ENCODE peak calls at places on chromosomes 6 and 20, in eight cellular contexts. One of them, this sample, is unnamed.

GRCh38 chr20:58642465-58642864 is 8.6 kb upstream of the STX16 start:
- DNase-seq in NT2/D1: no peak
- DNase-seq in tibial nerve: no peak
- DNase-seq in adrenal gland: no peak
- DNase-seq in heart left ventricle: no peak
- DNase-seq in suprapubic skin: peak; percentile 34
- DNase-seq in CD4-positive, CD25-positive, alpha-beta regulatory T cell: no peak
- DNase-seq in colonic mucosa: no peak
- DNase-seq in this sample: no peak

GRCh38 chr6:50276771-50277261 is 227.1 kb upstream of the DEFB112 start:
- DNase-seq in NT2/D1: no peak
- DNase-seq in tibial nerve: no peak
- DNase-seq in adrenal gland: no peak
- DNase-seq in heart left ventricle: no peak
- DNase-seq in suprapubic skin: no peak
- DNase-seq in CD4-positive, CD25-positive, alpha-beta regulatory T cell: no peak
- DNase-seq in colonic mucosa: no peak
- DNase-seq in this sample: no peak

GRCh38 chr6:169370666-169371343 is 117.2 kb upstream of the THBS2 start:
- DNase-seq in NT2/D1: no peak
- DNase-seq in tibial nerve: no peak
- DNase-seq in adrenal gland: no peak
- DNase-seq in heart left ventricle: no peak
- DNase-seq in suprapubic skin: no peak
- DNase-seq in CD4-positive, CD25-positive, alpha-beta regulatory T cell: no peak
- DNase-seq in colonic mucosa: no peak
- DNase-seq in this sample: no peak

GRCh38 chr20:33648396-33649004 is 13.6 kb upstream of the C20orf144 start:
- DNase-seq in NT2/D1: no peak
- DNase-seq in tibial nerve: no peak
- DNase-seq in adrenal gland: no peak
- DNase-seq in heart left ventricle: no peak
- DNase-seq in suprapubic skin: peak; percentile 76
- DNase-seq in CD4-positive, CD25-positive, alpha-beta regulatory T cell: no peak
- DNase-seq in colonic mucosa: no peak
- DNase-seq in this sample: no peak

GRCh38 chr6:31887608-31888007 is 8.8 kb upstream of the SLC44A4 start:
- DNase-seq in NT2/D1: no peak
- DNase-seq in tibial nerve: no peak
- DNase-seq in adrenal gland: no peak
- DNase-seq in heart left ventricle: no peak
- DNase-seq in suprapubic skin: no peak
- DNase-seq in CD4-positive, CD25-positive, alpha-beta regulatory T cell: no peak
- DNase-seq in colonic mucosa: no peak
- DNase-seq in this sample: no peak

GRCh38 chr20:33209789-33210188 is 7.4 kb upstream of the BPIFA3 start:
- DNase-seq in NT2/D1: peak; percentile 51
- DNase-seq in tibial nerve: peak; percentile 14
- DNase-seq in adrenal gland: peak; percentile 79
- DNase-seq in heart left ventricle: peak; percentile 64
- DNase-seq in suprapubic skin: no peak
- DNase-seq in CD4-positive, CD25-positive, alpha-beta regulatory T cell: peak; percentile 20
- DNase-seq in colonic mucosa: peak; percentile 72
- DNase-seq in this sample: peak; percentile 60

GRCh38 chr6:39901670-39902069 is 32.6 kb downstream of the MOCS1 start:
- DNase-seq in NT2/D1: no peak
- DNase-seq in tibial nerve: no peak
- DNase-seq in adrenal gland: no peak
- DNase-seq in heart left ventricle: no peak
- DNase-seq in suprapubic skin: peak; percentile 59
- DNase-seq in CD4-positive, CD25-positive, alpha-beta regulatory T cell: no peak
- DNase-seq in colonic mucosa: no peak
- DNase-seq in this sample: no peak

GRCh38 chr6:45478235-45478634 is 100.5 kb upstream of the SUPT3H start:
- DNase-seq in NT2/D1: no peak
- DNase-seq in tibial nerve: no peak
- DNase-seq in adrenal gland: no peak
- DNase-seq in heart left ventricle: no peak
- DNase-seq in suprapubic skin: no peak
- DNase-seq in CD4-positive, CD25-positive, alpha-beta regulatory T cell: peak; percentile 49
- DNase-seq in colonic mucosa: no peak
- DNase-seq in this sample: no peak

GRCh38 chr20:35561671-35562070 is 19.8 kb downstream of the ERGIC3 start:
- DNase-seq in NT2/D1: no peak
- DNase-seq in tibial nerve: no peak
- DNase-seq in adrenal gland: no peak
- DNase-seq in heart left ventricle: no peak
- DNase-seq in suprapubic skin: no peak
- DNase-seq in CD4-positive, CD25-positive, alpha-beta regulatory T cell: no peak
- DNase-seq in colonic mucosa: no peak
- DNase-seq in this sample: no peak

GRCh38 chr6:105022416-105022815 is 65.5 kb downstream of the LIN28B start:
- DNase-seq in NT2/D1: no peak
- DNase-seq in tibial nerve: no peak
- DNase-seq in adrenal gland: no peak
- DNase-seq in heart left ventricle: no peak
- DNase-seq in suprapubic skin: no peak
- DNase-seq in CD4-positive, CD25-positive, alpha-beta regulatory T cell: no peak
- DNase-seq in colonic mucosa: no peak
- DNase-seq in this sample: no peak

GRCh38 chr6:129672883-129673631 is 36.9 kb downstream of the ARHGAP18 start:
- DNase-seq in NT2/D1: no peak
- DNase-seq in tibial nerve: no peak
- DNase-seq in adrenal gland: no peak
- DNase-seq in heart left ventricle: no peak
- DNase-seq in suprapubic skin: no peak
- DNase-seq in CD4-positive, CD25-positive, alpha-beta regulatory T cell: peak; percentile 82
- DNase-seq in colonic mucosa: no peak
- DNase-seq in this sample: no peak

GRCh38 chr6:43368517-43369160 is 808 bp downstream of the ZNF318 start:
- DNase-seq in NT2/D1: no peak
- DNase-seq in tibial nerve: no peak
- DNase-seq in adrenal gland: peak; percentile 55
- DNase-seq in heart left ventricle: peak; percentile 62
- DNase-seq in suprapubic skin: no peak
- DNase-seq in CD4-positive, CD25-positive, alpha-beta regulatory T cell: peak; percentile 14
- DNase-seq in colonic mucosa: peak; percentile 49
- DNase-seq in this sample: peak; percentile 63

DNA sequence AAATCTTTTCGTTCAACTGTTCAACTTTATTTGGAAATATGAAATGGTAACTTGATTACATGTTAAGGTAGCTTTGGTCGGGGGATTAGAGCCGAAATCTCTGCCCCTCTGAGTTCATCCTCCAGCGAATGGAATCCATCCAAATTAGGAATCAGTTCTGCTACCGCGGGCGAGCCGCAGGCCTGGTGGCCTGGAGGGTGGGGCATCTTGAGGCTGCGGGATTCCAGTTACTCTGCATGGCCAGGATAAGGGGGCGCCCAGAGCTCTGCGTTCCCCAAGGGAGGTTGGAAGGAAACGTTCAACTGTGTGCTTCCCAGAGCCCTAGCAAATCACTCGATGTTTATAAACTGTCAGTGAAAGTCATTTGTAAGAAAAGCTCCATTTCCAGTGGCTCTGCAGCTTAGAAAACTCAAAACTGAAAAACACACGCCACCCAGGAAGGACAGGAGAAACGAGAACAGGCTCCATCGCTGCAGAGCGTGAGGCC is 262.2 kb downstream of the TAF4 start:
- DNase-seq in NT2/D1: no peak
- DNase-seq in tibial nerve: no peak
- DNase-seq in adrenal gland: no peak
- DNase-seq in heart left ventricle: no peak
- DNase-seq in suprapubic skin: no peak
- DNase-seq in CD4-positive, CD25-positive, alpha-beta regulatory T cell: no peak
- DNase-seq in colonic mucosa: no peak
- DNase-seq in this sample: no peak
- H3K4me1 ChIP-seq in NT2/D1: peaks cover 12% of the 10 kb centered on the region
- H3K4me1 ChIP-seq in tibial nerve: peaks cover 23% of the 10 kb centered on the region
- H3K4me1 ChIP-seq in adrenal gland: no peaks in the 10 kb centered on the region
- H3K4me1 ChIP-seq in heart left ventricle: no peaks in the 10 kb centered on the region
- H3K4me1 ChIP-seq in suprapubic skin: peaks cover 23% of the 10 kb centered on the region
- H3K4me1 ChIP-seq in CD4-positive, CD25-positive, alpha-beta regulatory T cell: no peaks in the 10 kb centered on the region
- H3K4me1 ChIP-seq in colonic mucosa: no peaks in the 10 kb centered on the region
- H3K4me1 ChIP-seq in this sample: no peaks in the 10 kb centered on the region

DNA sequence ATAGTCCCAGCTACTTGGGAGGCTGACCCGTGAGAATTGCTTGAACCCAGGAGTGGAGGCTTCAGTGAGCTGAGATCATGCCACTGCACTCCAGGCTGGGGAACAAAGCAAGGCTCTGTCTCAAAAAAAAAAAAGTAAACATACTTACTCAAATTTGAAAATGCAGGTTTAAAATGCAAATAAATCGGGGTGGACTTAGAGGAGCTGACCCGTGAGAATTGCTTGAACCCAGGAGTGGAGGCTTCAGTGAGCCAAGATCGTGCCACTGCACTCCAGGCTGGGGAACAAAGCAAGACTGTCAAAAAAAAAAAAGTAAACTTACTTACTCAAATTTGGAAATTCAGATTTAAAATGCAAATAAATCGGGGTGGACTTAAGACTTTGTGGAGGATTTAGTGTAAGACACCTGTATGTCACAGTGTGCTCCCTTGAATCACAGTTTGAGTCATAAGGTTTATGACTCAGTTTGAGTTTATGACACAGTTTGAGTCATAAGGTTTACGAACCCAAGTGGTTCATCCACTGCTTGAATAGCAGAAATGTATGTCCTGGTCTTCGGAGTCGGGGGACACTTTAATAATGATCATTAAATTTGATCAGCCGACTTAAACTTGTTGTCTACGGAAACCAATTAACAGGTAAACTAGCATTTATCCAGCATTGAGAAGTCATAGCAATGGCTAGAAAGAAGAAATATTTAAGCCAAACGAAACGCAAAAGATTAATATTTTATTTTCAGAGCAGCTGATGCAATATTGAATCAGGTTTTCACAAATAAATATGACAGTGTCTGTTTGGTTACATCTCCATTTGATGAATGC is 6.8 kb upstream of the MRPS10 start:
- DNase-seq in NT2/D1: no peak
- DNase-seq in tibial nerve: no peak
- DNase-seq in adrenal gland: no peak
- DNase-seq in heart left ventricle: no peak
- DNase-seq in suprapubic skin: no peak
- DNase-seq in CD4-positive, CD25-positive, alpha-beta regulatory T cell: peak; percentile 63
- DNase-seq in colonic mucosa: no peak
- DNase-seq in this sample: no peak
- H3K4me1 ChIP-seq in NT2/D1: no peaks in the 10 kb centered on the region
- H3K4me1 ChIP-seq in tibial nerve: no peaks in the 10 kb centered on the region
- H3K4me1 ChIP-seq in adrenal gland: peaks cover 14% of the 10 kb centered on the region
- H3K4me1 ChIP-seq in heart left ventricle: no peaks in the 10 kb centered on the region
- H3K4me1 ChIP-seq in suprapubic skin: peaks cover 22% of the 10 kb centered on the region
- H3K4me1 ChIP-seq in CD4-positive, CD25-positive, alpha-beta regulatory T cell: no peaks in the 10 kb centered on the region
- H3K4me1 ChIP-seq in colonic mucosa: no peaks in the 10 kb centered on the region
- H3K4me1 ChIP-seq in this sample: peaks cover 22% of the 10 kb centered on the region

GRCh38 chr20:21339499-21339898 is 36.4 kb downstream of the XRN2 start:
- DNase-seq in NT2/D1: no peak
- DNase-seq in tibial nerve: no peak
- DNase-seq in adrenal gland: no peak
- DNase-seq in heart left ventricle: no peak
- DNase-seq in suprapubic skin: no peak
- DNase-seq in CD4-positive, CD25-positive, alpha-beta regulatory T cell: no peak
- DNase-seq in colonic mucosa: no peak
- DNase-seq in this sample: no peak

GRCh38 chr20:21344216-21344615 is 41.1 kb downstream of the XRN2 start:
- DNase-seq in NT2/D1: no peak
- DNase-seq in tibial nerve: no peak
- DNase-seq in adrenal gland: no peak
- DNase-seq in heart left ventricle: no peak
- DNase-seq in suprapubic skin: no peak
- DNase-seq in CD4-positive, CD25-positive, alpha-beta regulatory T cell: no peak
- DNase-seq in colonic mucosa: no peak
- DNase-seq in this sample: no peak

GRCh38 chr20:21338291-21338690 is 35.2 kb downstream of the XRN2 start:
- DNase-seq in NT2/D1: no peak
- DNase-seq in tibial nerve: no peak
- DNase-seq in adrenal gland: no peak
- DNase-seq in heart left ventricle: no peak
- DNase-seq in suprapubic skin: no peak
- DNase-seq in CD4-positive, CD25-positive, alpha-beta regulatory T cell: no peak
- DNase-seq in colonic mucosa: no peak
- DNase-seq in this sample: no peak

GRCh38 chr20:21342656-21343345 is 39.7 kb downstream of the XRN2 start:
- DNase-seq in NT2/D1: no peak
- DNase-seq in tibial nerve: no peak
- DNase-seq in adrenal gland: no peak
- DNase-seq in heart left ventricle: no peak
- DNase-seq in suprapubic skin: no peak
- DNase-seq in CD4-positive, CD25-positive, alpha-beta regulatory T cell: no peak
- DNase-seq in colonic mucosa: no peak
- DNase-seq in this sample: no peak

DNA sequence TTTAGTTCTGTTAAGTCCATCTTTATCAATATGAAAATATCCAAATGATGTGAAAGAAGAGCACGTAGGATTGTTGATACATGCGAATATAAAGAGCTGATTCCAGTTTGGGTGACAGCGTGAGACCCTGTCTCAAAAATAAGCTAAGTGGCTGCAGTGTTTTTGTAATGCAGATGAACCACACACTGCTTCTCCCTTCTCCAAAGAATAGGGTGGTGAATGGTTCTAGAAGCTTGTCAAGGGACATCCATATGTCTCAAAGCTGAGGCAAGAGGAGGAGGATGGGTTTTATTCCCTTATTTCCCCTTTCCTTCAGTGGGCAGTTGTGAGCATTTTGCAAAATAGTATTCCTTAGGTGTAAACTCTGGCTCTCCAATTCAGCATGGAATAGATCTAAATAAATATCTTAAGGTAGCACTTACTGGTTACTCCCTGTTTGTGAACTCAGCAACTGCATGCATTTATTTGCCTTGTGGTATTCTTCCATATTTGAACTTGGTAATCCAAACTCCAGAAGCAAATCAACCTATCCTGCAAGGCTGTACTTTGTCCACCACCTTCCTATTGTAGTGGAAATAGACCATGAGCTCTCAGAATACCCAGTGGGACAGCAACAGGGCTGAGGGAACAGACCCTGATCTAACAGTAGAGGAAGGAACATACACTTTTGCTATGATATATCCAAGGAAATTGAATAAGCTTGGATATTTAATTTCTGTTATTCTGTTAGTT is 38.0 kb downstream of the XRN2 start:
- DNase-seq in NT2/D1: peak; percentile 11
- DNase-seq in tibial nerve: no peak
- DNase-seq in adrenal gland: no peak
- DNase-seq in heart left ventricle: no peak
- DNase-seq in suprapubic skin: no peak
- DNase-seq in CD4-positive, CD25-positive, alpha-beta regulatory T cell: no peak
- DNase-seq in colonic mucosa: no peak
- DNase-seq in this sample: no peak
- H3K4me1 ChIP-seq in NT2/D1: no peaks in the 10 kb centered on the region
- H3K4me1 ChIP-seq in tibial nerve: no peaks in the 10 kb centered on the region
- H3K4me1 ChIP-seq in adrenal gland: peaks cover 10% of the 10 kb centered on the region
- H3K4me1 ChIP-seq in heart left ventricle: no peaks in the 10 kb centered on the region
- H3K4me1 ChIP-seq in suprapubic skin: no peaks in the 10 kb centered on the region
- H3K4me1 ChIP-seq in CD4-positive, CD25-positive, alpha-beta regulatory T cell: no peaks in the 10 kb centered on the region
- H3K4me1 ChIP-seq in colonic mucosa: no peaks in the 10 kb centered on the region
- H3K4me1 ChIP-seq in this sample: no peaks in the 10 kb centered on the region

DNA sequence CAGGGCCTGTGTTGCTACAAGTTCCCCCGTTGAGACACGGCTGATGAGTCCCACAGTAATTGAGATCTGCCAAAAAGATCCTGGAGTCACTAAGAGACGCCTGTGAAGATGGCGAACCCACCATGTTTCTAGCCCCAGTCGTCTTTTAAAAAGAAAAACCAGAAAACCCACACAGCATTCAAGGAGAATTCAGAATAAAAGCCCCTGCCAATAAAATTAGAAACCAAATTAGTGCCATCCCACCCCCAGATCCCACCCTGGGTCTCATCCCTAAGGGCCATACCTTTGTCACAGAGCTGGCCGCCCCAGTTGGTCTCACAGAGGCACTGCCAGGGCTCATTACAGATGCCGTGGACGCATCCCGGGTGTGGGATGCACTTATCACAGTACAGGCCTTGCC is 21.6 kb downstream of the JAG1 start:
- DNase-seq in NT2/D1: no peak
- DNase-seq in tibial nerve: no peak
- DNase-seq in adrenal gland: no peak
- DNase-seq in heart left ventricle: no peak
- DNase-seq in suprapubic skin: no peak
- DNase-seq in CD4-positive, CD25-positive, alpha-beta regulatory T cell: no peak
- DNase-seq in colonic mucosa: no peak
- DNase-seq in this sample: no peak
- H3K4me1 ChIP-seq in NT2/D1: peaks cover 5% of the 10 kb centered on the region
- H3K4me1 ChIP-seq in tibial nerve: peaks cover 80% of the 10 kb centered on the region
- H3K4me1 ChIP-seq in adrenal gland: peaks cover 3% of the 10 kb centered on the region
- H3K4me1 ChIP-seq in heart left ventricle: peaks cover 64% of the 10 kb centered on the region
- H3K4me1 ChIP-seq in suprapubic skin: peaks cover 65% of the 10 kb centered on the region
- H3K4me1 ChIP-seq in CD4-positive, CD25-positive, alpha-beta regulatory T cell: no peaks in the 10 kb centered on the region
- H3K4me1 ChIP-seq in colonic mucosa: peaks cover 13% of the 10 kb centered on the region
- H3K4me1 ChIP-seq in this sample: peaks cover 35% of the 10 kb centered on the region